ENCODE peak calls at places on chromosomes 4 and X, in seven cellular contexts. One of them, this sample, is unnamed.

GRCh38 chr4:44538534-44538933 is 89.9 kb upstream of the KCTD8 start:
- DNase-seq in epithelial cell of esophagus: no peak
- DNase-seq in amygdala: no peak
- DNase-seq in AML-193: no peak
- DNase-seq in HS-27A: no peak
- DNase-seq in H9: no peak
- DNase-seq in stimulated activated CD4-positive, alpha-beta T cell treated with anti-CD3 and anti-CD28 coated beads, Interleukin-15, amount 100 ng/mL, for 24 hours: no peak
- DNase-seq in this sample: no peak

GRCh38 chr4:141133146-141134006 is at the start of gene RNF150:
- DNase-seq in epithelial cell of esophagus: peak
- DNase-seq in H9: peak
- DNase-seq in AML-193: peak
- DNase-seq in stimulated activated CD4-positive, alpha-beta T cell treated with anti-CD3 and anti-CD28 coated beads, Interleukin-15, amount 100 ng/mL, for 24 hours: peak
- DNase-seq in HS-27A: peak
- DNase-seq in amygdala: peak
- DNase-seq in this sample: peak

GRCh38 chr4:110106946-110107325 is 91.5 kb downstream of the ELOVL6 start:
- DNase-seq in AML-193: no peak
- DNase-seq in H9: no peak
- DNase-seq in epithelial cell of esophagus: peak
- DNase-seq in stimulated activated CD4-positive, alpha-beta T cell treated with anti-CD3 and anti-CD28 coated beads, Interleukin-15, amount 100 ng/mL, for 24 hours: no peak
- DNase-seq in amygdala: no peak
- DNase-seq in HS-27A: no peak
- DNase-seq in this sample: peak

GRCh38 chrX:3184176-3184930 is 143.1 kb downstream of the ARSF start:
- DNase-seq in HS-27A: no peak
- DNase-seq in amygdala: no peak
- DNase-seq in AML-193: no peak
- DNase-seq in H9: no peak
- DNase-seq in stimulated activated CD4-positive, alpha-beta T cell treated with anti-CD3 and anti-CD28 coated beads, Interleukin-15, amount 100 ng/mL, for 24 hours: no peak
- DNase-seq in epithelial cell of esophagus: no peak
- DNase-seq in this sample: no peak

GRCh38 chr4:85747871-85748491 is 273.0 kb downstream of the ARHGAP24 start:
- DNase-seq in AML-193: peak
- DNase-seq in epithelial cell of esophagus: peak
- DNase-seq in HS-27A: no peak
- DNase-seq in H9: peak
- DNase-seq in amygdala: no peak
- DNase-seq in stimulated activated CD4-positive, alpha-beta T cell treated with anti-CD3 and anti-CD28 coated beads, Interleukin-15, amount 100 ng/mL, for 24 hours: peak
- DNase-seq in this sample: peak

GRCh38 chr4:184019084-184019483 is 114.0 kb downstream of the STOX2 start:
- DNase-seq in stimulated activated CD4-positive, alpha-beta T cell treated with anti-CD3 and anti-CD28 coated beads, Interleukin-15, amount 100 ng/mL, for 24 hours: no peak
- DNase-seq in epithelial cell of esophagus: peak
- DNase-seq in amygdala: no peak
- DNase-seq in AML-193: no peak
- DNase-seq in HS-27A: no peak
- DNase-seq in H9: no peak
- DNase-seq in this sample: peak

GRCh38 chrX:115362334-115363095 is 73.0 kb downstream of the LUZP4 start:
- DNase-seq in AML-193: no peak
- DNase-seq in epithelial cell of esophagus: no peak
- DNase-seq in H9: no peak
- DNase-seq in HS-27A: no peak
- DNase-seq in stimulated activated CD4-positive, alpha-beta T cell treated with anti-CD3 and anti-CD28 coated beads, Interleukin-15, amount 100 ng/mL, for 24 hours: no peak
- DNase-seq in amygdala: no peak
- DNase-seq in this sample: no peak

GRCh38 chr4:40916880-40917279 is 167.1 kb downstream of the NSUN7 start:
- DNase-seq in stimulated activated CD4-positive, alpha-beta T cell treated with anti-CD3 and anti-CD28 coated beads, Interleukin-15, amount 100 ng/mL, for 24 hours: peak
- DNase-seq in epithelial cell of esophagus: peak
- DNase-seq in amygdala: no peak
- DNase-seq in H9: peak
- DNase-seq in HS-27A: no peak
- DNase-seq in AML-193: peak
- DNase-seq in this sample: no peak

GRCh38 chrX:51759055-51759454 is 15.8 kb downstream of the GSPT2 start:
- DNase-seq in AML-193: no peak
- DNase-seq in epithelial cell of esophagus: no peak
- DNase-seq in stimulated activated CD4-positive, alpha-beta T cell treated with anti-CD3 and anti-CD28 coated beads, Interleukin-15, amount 100 ng/mL, for 24 hours: no peak
- DNase-seq in H9: no peak
- DNase-seq in HS-27A: no peak
- DNase-seq in amygdala: peak
- DNase-seq in this sample: no peak